ENCODE peak calls at places on chromosomes 7 and 10, in eight cellular contexts. Q is HCT116, O is mammary epithelial cell, Y is cardiac muscle cell, X is body of pancreas, S is lung, P is brain microvascular endothelial cell, K is PC-3. V is an unnamed sample.
A peak's percentile ranks its signal among the peaks of the same experiment; 100 is the strongest.

GRCh38 chr10:130740788-130741785 is 570.4 kb downstream of the TCERG1L start:
- DNase-seq in S (no peak), Q (no peak), Y (no peak), O (no peak), K (no peak), X (no peak), P (no peak), V (no peak)

GRCh38 chr10:71025535-71025934 is 137.2 kb upstream of the PCBD1 start:
- DNase-seq in O (peak; percentile 56), S (no peak), P (no peak), X (no peak), Q (no peak), Y (no peak), K (peak; percentile 78), V (peak; percentile 70)

GRCh38 chr7:77327932-77328628 is 88.1 kb downstream of the GSAP start:
- DNase-seq in Y (peak; percentile 32), Q (no peak), P (no peak), O (no peak), S (no peak), K (peak; percentile 23), X (no peak), V (no peak)

GRCh38 chr10:2925631-2926030 is 141.7 kb upstream of the PFKP start:
- DNase-seq in K (peak; percentile 51), Q (no peak), P (peak; percentile 73), Y (peak; percentile 82), X (peak; percentile 35), S (peak; percentile 38), O (no peak), V (no peak)

GRCh38 chr10:67666416-67667043 is 29.5 kb downstream of the CTNNA3 start:
- DNase-seq in S (no peak), X (no peak), K (peak; percentile 84), Y (peak; percentile 55), Q (peak; percentile 60), O (peak; percentile 6), P (no peak), V (peak; percentile 26)

GRCh38 chr10:3248526-3249255 is 76.1 kb upstream of the PITRM1 start:
- DNase-seq in K (peak; percentile 68), O (peak; percentile 94), S (no peak), P (peak; percentile 85), Y (peak; percentile 85), Q (peak; percentile 75), X (no peak), V (peak; percentile 78)

GRCh38 chr7:130893441-130893894 is 159.5 kb upstream of the KLF14 start:
- DNase-seq in Y (peak; percentile 43), X (no peak), O (no peak), S (no peak), Q (no peak), K (no peak), P (no peak), V (no peak)

GRCh38 chr7:1025747-1026581 is 18.4 kb upstream of the GPR146 start:
- DNase-seq in Y (no peak), O (no peak), P (no peak), S (no peak), X (peak; percentile 94), K (no peak), Q (no peak), V (no peak)

GRCh38 chr7:121371367-121371766 is 24.7 kb downstream of the FAM3C start:
- DNase-seq in O (no peak), P (no peak), Y (no peak), Q (no peak), X (no peak), S (no peak), K (no peak), V (no peak)

GRCh38 chr7:28904539-28905143 is 53.5 kb downstream of the TRIL start:
- DNase-seq in Y (peak; percentile 22), P (no peak), K (no peak), O (no peak), S (no peak), Q (no peak), X (no peak), V (no peak)

GRCh38 chr7:44431091-44431608 is 59.3 kb downstream of the NUDCD3 start:
- DNase-seq in Y (no peak), P (no peak), S (no peak), O (no peak), K (peak; percentile 9), X (peak; percentile 16), Q (no peak), V (no peak)

GRCh38 chr10:121158988-121159579 is 307.9 kb downstream of the WDR11 start:
- DNase-seq in P (no peak), Y (no peak), Q (peak; percentile 59), O (peak; percentile 94), S (no peak), X (peak; percentile 25), K (peak; percentile 44), V (peak; percentile 52)

GRCh38 chr7:95411036-95411435 is 14.9 kb upstream of the PON3 start:
- DNase-seq in S (no peak), P (peak; percentile 12), X (no peak), K (peak; percentile 23), Y (no peak), O (no peak), Q (no peak), V (no peak)

GRCh38 chr7:148883233-148884048 is 650 bp downstream of the EZH2 start:
- DNase-seq in K (peak; percentile 3), O (no peak), X (peak; percentile 45), Q (no peak), S (peak; percentile 34), P (no peak), Y (peak; percentile 11), V (peak; percentile 13)

GRCh38 chr7:75896803-75897327 is 18.0 kb downstream of the RHBDD2 start:
- DNase-seq in Y (no peak), O (no peak), X (no peak), Q (no peak), K (no peak), S (no peak), P (no peak), V (no peak)
- H3K27ac ChIP-seq in Y (peak overlapping the region; percentile 63), O (no peak overlapping the region), X (no peak overlapping the region), Q (no peak overlapping the region), K (no peak overlapping the region), S (no peak overlapping the region), P (no peak overlapping the region), V (no peak overlapping the region)

GRCh38 chr10:104642311-104643022 is 1.4 kb downstream of the SORCS3 start:
- DNase-seq in Y (peak; percentile 9), K (no peak), S (no peak), P (no peak), X (peak; percentile 44), O (no peak), Q (no peak), V (no peak)
- TF ChIP-seq CTCF in Y (peak; percentile 39), K (no peak), S (no peak), P (peak; percentile 50), X (no peak), O (peak; percentile 18), Q (no peak), V (no peak)

GRCh38 chr7:23168111-23168885 is 13.6 kb upstream of the NUP42 start:
- DNase-seq in Y (no peak), X (no peak), Q (no peak), S (no peak), O (no peak), P (no peak), K (no peak), V (no peak)

GRCh38 chr7:23167691-23168090 is 14.2 kb upstream of the NUP42 start:
- DNase-seq in Y (no peak), X (no peak), K (no peak), O (no peak), P (no peak), Q (no peak), S (no peak), V (no peak)
- H3K27ac ChIP-seq in Y (no peak overlapping the region), X (no peak overlapping the region), K (no peak overlapping the region), O (no peak overlapping the region), P (no peak overlapping the region), Q (no peak overlapping the region), S (no peak overlapping the region), V (no peak overlapping the region)

GRCh38 chr7:151856098-151856497 is 20.8 kb downstream of the PRKAG2 start:
- DNase-seq in K (peak; percentile 19), Q (no peak), O (no peak), S (no peak), X (no peak), P (no peak), Y (no peak), V (no peak)
- TF ChIP-seq CTCF in K (peak; percentile 47), Q (peak; percentile 13), O (peak; percentile 7), S (no peak), X (peak; percentile 9), P (no peak), Y (no peak), V (no peak)

GRCh38 chr7:37448637-37449331 is at the start of gene ELMO1:
- DNase-seq in K (peak; percentile 2), X (peak; percentile 29), S (peak; percentile 76), Q (no peak), Y (peak; percentile 82), P (peak; percentile 33), O (peak; percentile 57), V (peak; percentile 5)
- H3K27ac ChIP-seq in K (no peak within 1 kb of the TSS), X (peak within 1 kb of the TSS; percentile 17), S (peak within 1 kb of the TSS; percentile 94), Q (no peak within 1 kb of the TSS), Y (peak within 1 kb of the TSS; percentile 64), P (no peak within 1 kb of the TSS), O (no peak within 1 kb of the TSS), V (no peak within 1 kb of the TSS)